ENCODE peak calls at places on chromosomes 11 and 22, in six cellular contexts. Q is heart right ventricle, F is GM06990, N is fibroblast of mammary gland, I is fibroblast of pulmonary artery, Y is NB4. M is an unnamed sample.

GRCh38 chr11:117097567-117098268 is 510 bp downstream of the SIK3 start:
- DNase-seq in Y (peak), F (peak), I (no peak), N (no peak), Q (peak), M (peak)

GRCh38 chr11:86374121-86374520 is 566 bp upstream of the CCDC81 start:
- DNase-seq in F (no peak), N (no peak), I (peak), Q (no peak), Y (no peak), M (no peak)

GRCh38 chr11:31601635-31602282 is 92.2 kb downstream of the ELP4 start:
- DNase-seq in Q (no peak), N (no peak), F (no peak), Y (no peak), I (no peak), M (no peak)

GRCh38 chr11:2777396-2777795 is 77.6 kb upstream of the KCNQ1OT1 start:
- DNase-seq in F (no peak), N (no peak), I (peak), Q (peak), Y (no peak), M (peak)

GRCh38 chr11:20276661-20277000 is 86.9 kb upstream of the HTATIP2 start:
- DNase-seq in Q (no peak), N (no peak), I (no peak), Y (no peak), F (no peak), M (no peak)

GRCh38 chr22:27715078-27715477 is 86.5 kb downstream of the MN1 start:
- DNase-seq in Q (no peak), Y (no peak), F (no peak), I (no peak), N (no peak), M (no peak)

GRCh38 chr11:134338654-134339053 is 6.9 kb downstream of the GLB1L2 start:
- DNase-seq in N (no peak), F (no peak), I (no peak), Q (no peak), Y (no peak), M (no peak)

GRCh38 chr11:99241059-99241458 is 220.3 kb downstream of the CNTN5 start:
- DNase-seq in F (no peak), I (no peak), Q (no peak), Y (no peak), N (no peak), M (no peak)

GRCh38 chr22:39238124-39238466 is 6.7 kb downstream of the PDGFB start:
- DNase-seq in F (no peak), N (no peak), Q (no peak), I (no peak), Y (no peak), M (no peak)

GRCh38 chr11:76339217-76339616 is 41.7 kb downstream of the THAP12 start:
- DNase-seq in I (peak), F (no peak), Q (peak), N (peak), Y (peak), M (peak)

GRCh38 chr11:12801976-12802375 is 127.8 kb downstream of the TEAD1 start:
- DNase-seq in I (no peak), F (no peak), N (no peak), Y (no peak), Q (no peak), M (no peak)

GRCh38 chr11:97684486-97685439 is 1295.0 kb downstream of the JRKL start:
- DNase-seq in N (no peak), Q (no peak), Y (no peak), F (no peak), I (no peak), M (no peak)

GRCh38 chr11:67290801-67291200 is 1.7 kb downstream of the ANKRD13D start:
- DNase-seq in F (no peak), N (peak), I (peak), Y (no peak), Q (no peak), M (peak)

GRCh38 chr11:17036666-17037658 is 22.7 kb upstream of the PLEKHA7 start:
- DNase-seq in I (no peak), Y (peak), N (peak), Q (no peak), F (no peak), M (no peak)

GRCh38 chr11:27718346-27718852 is 18.1 kb upstream of the BDNF start:
- DNase-seq in F (no peak), N (peak), I (peak), Y (no peak), Q (no peak), M (peak)

GRCh38 chr11:64760759-64761417 is 1.1 kb upstream of the PYGM start:
- DNase-seq in I (no peak), Q (no peak), Y (no peak), F (no peak), N (no peak), M (no peak)

GRCh38 chr22:47295226-47295901 is 532.9 kb downstream of the TBC1D22A start:
- DNase-seq in N (no peak), Y (no peak), Q (no peak), I (no peak), F (no peak), M (no peak)

GRCh38 chr11:35166369-35167360 is 27.7 kb downstream of the CD44 start:
- DNase-seq in Y (no peak), Q (no peak), F (no peak), I (peak), N (peak), M (peak)

GRCh38 chr22:28112548-28113043 is 193.5 kb upstream of the PITPNB start:
- DNase-seq in I (peak), Q (peak), F (no peak), Y (peak), N (peak), M (peak)

GRCh38 chr22:49768511-49768910 is 59.2 kb downstream of the BRD1 start:
- DNase-seq in Q (no peak), F (no peak), N (no peak), I (no peak), Y (no peak), M (no peak)

GRCh38 chr22:36423461-36424404 is 36.0 kb upstream of the MYH9 start:
- DNase-seq in F (no peak), Y (peak), Q (no peak), I (peak), N (no peak), M (peak)

GRCh38 chr11:59582006-59582405 is 33.6 kb downstream of the OSBP start:
- DNase-seq in N (no peak), Y (no peak), Q (no peak), I (no peak), F (no peak), M (peak)
- TF ChIP-seq CTCF in N (no peak), Y (no peak), Q (no peak), I (no peak), F (no peak), M (no peak)

GRCh38 chr11:69335010-69335409 is 41.1 kb downstream of the MYEOV start:
- DNase-seq in I (no peak), N (no peak), Q (no peak), Y (no peak), F (no peak), M (no peak)
- H3K4me3 ChIP-seq in I (no peak), N (no peak), Q (no peak), Y (no peak), F (no peak), M (no peak)

GRCh38 chr11:33713162-33713913 is 12.7 kb upstream of the C11orf91 start:
- DNase-seq in F (no peak), I (no peak), N (no peak), Y (peak), Q (no peak), M (no peak)

GRCh38 chr11:33719587-33719986 is 16.6 kb downstream of the CD59 start:
- DNase-seq in N (no peak), Y (no peak), Q (no peak), F (no peak), I (no peak), M (no peak)

GRCh38 chr11:33718441-33718840 is 17.8 kb downstream of the CD59 start:
- DNase-seq in I (no peak), Q (no peak), N (no peak), F (no peak), Y (no peak), M (no peak)

GRCh38 chr11:33713914-33714398 is 13.3 kb upstream of the C11orf91 start:
- DNase-seq in Y (no peak), I (no peak), F (no peak), N (no peak), Q (no peak), M (no peak)

DNA sequence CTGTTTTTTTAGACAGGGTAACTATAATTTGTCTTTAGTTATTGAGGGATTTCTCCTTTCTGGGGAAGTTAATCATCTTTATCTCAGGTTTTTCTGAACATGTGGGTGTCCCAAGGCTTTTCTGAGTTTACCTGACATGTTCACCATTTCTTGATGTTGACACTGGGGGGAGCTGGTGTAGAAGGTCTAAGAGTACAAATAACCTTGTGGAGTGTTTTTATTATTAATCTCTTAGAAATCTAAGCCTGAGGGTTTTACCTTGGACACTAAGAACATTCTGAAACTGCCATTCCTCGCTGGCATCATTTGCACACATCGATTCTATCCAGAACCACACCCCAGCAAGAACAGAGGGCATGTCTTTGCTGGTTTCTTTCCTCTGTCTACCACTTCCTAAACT is 15.6 kb upstream of the C11orf91 start:
- DNase-seq in F (no peak), Q (no peak), Y (peak), I (peak), N (peak), M (peak)
- TF ChIP-seq CTCF in F (peak), Q (peak), Y (peak), I (peak), N (peak), M (peak)

GRCh38 chr11:125123194-125123946 is 11.9 kb upstream of the TMEM218 start:
- DNase-seq in F (no peak), I (no peak), N (peak), Q (no peak), Y (no peak), M (no peak)
- H3K4me3 ChIP-seq in F (no peak), I (no peak), N (no peak), Q (no peak), Y (no peak), M (no peak)

M was measured in fibroblast of villous mesenchyme.